ENCODE peak calls at places on chromosomes 5 and 9, in ten cellular contexts. One of them, this sample, is unnamed.

GRCh38 chr5:16812911-16813310 is 123.2 kb downstream of the MYO10 start:
- DNase-seq in ovary: peak; percentile 43
- DNase-seq in adipocyte: peak; percentile 20
- DNase-seq in foreskin fibroblast: no peak
- DNase-seq in RPMI7951: no peak
- DNase-seq in fibroblast of mammary gland: peak; percentile 33
- DNase-seq in NCI-H1092: no peak
- DNase-seq in AML-193: no peak
- DNase-seq in aorta: no peak
- DNase-seq in iPS-NIHi11: no peak
- DNase-seq in this sample: peak; percentile 44

GRCh38 chr5:133114933-133115310 is 63.1 kb downstream of the HSPA4 start:
- DNase-seq in ovary: no peak
- DNase-seq in adipocyte: no peak
- DNase-seq in foreskin fibroblast: no peak
- DNase-seq in RPMI7951: no peak
- DNase-seq in fibroblast of mammary gland: no peak
- DNase-seq in NCI-H1092: no peak
- DNase-seq in AML-193: no peak
- DNase-seq in aorta: no peak
- DNase-seq in iPS-NIHi11: no peak
- DNase-seq in this sample: no peak

GRCh38 chr5:36664762-36665161 is 58.4 kb downstream of the SLC1A3 start:
- DNase-seq in ovary: no peak
- DNase-seq in adipocyte: no peak
- DNase-seq in foreskin fibroblast: no peak
- DNase-seq in RPMI7951: peak; percentile 49
- DNase-seq in fibroblast of mammary gland: no peak
- DNase-seq in NCI-H1092: no peak
- DNase-seq in AML-193: no peak
- DNase-seq in aorta: no peak
- DNase-seq in iPS-NIHi11: peak; percentile 42
- DNase-seq in this sample: no peak

GRCh38 chr9:113395000-113395861 is 5.9 kb downstream of the ALAD start:
- DNase-seq in ovary: no peak
- DNase-seq in adipocyte: no peak
- DNase-seq in foreskin fibroblast: no peak
- DNase-seq in RPMI7951: no peak
- DNase-seq in fibroblast of mammary gland: no peak
- DNase-seq in NCI-H1092: no peak
- DNase-seq in AML-193: no peak
- DNase-seq in aorta: no peak
- DNase-seq in iPS-NIHi11: no peak
- DNase-seq in this sample: no peak

GRCh38 chr5:149845601-149846000 is 99.0 kb downstream of the PDE6A start:
- DNase-seq in ovary: no peak
- DNase-seq in adipocyte: no peak
- DNase-seq in foreskin fibroblast: no peak
- DNase-seq in RPMI7951: no peak
- DNase-seq in fibroblast of mammary gland: no peak
- DNase-seq in NCI-H1092: no peak
- DNase-seq in AML-193: no peak
- DNase-seq in aorta: no peak
- DNase-seq in iPS-NIHi11: no peak
- DNase-seq in this sample: no peak

GRCh38 chr5:92353107-92354030 is 970.3 kb upstream of the ARRDC3 start:
- DNase-seq in ovary: no peak
- DNase-seq in adipocyte: peak; percentile 61
- DNase-seq in foreskin fibroblast: peak; percentile 57
- DNase-seq in RPMI7951: no peak
- DNase-seq in fibroblast of mammary gland: peak; percentile 66
- DNase-seq in NCI-H1092: no peak
- DNase-seq in AML-193: no peak
- DNase-seq in aorta: no peak
- DNase-seq in iPS-NIHi11: no peak
- DNase-seq in this sample: peak; percentile 16

GRCh38 chr9:91532325-91532724 is 108.7 kb upstream of the NFIL3 start:
- DNase-seq in ovary: no peak
- DNase-seq in adipocyte: no peak
- DNase-seq in foreskin fibroblast: no peak
- DNase-seq in RPMI7951: no peak
- DNase-seq in fibroblast of mammary gland: peak; percentile 35
- DNase-seq in NCI-H1092: no peak
- DNase-seq in AML-193: no peak
- DNase-seq in aorta: no peak
- DNase-seq in iPS-NIHi11: no peak
- DNase-seq in this sample: no peak

GRCh38 chr9:136944094-136944518 is 432 bp downstream of the FBXW5 start:
- DNase-seq in ovary: no peak
- DNase-seq in adipocyte: peak; percentile 85
- DNase-seq in foreskin fibroblast: peak; percentile 68
- DNase-seq in RPMI7951: peak; percentile 66
- DNase-seq in fibroblast of mammary gland: peak; percentile 45
- DNase-seq in NCI-H1092: no peak
- DNase-seq in AML-193: peak; percentile 39
- DNase-seq in aorta: peak; percentile 86
- DNase-seq in iPS-NIHi11: no peak
- DNase-seq in this sample: no peak

GRCh38 chr5:60410427-60410826 is 289.5 kb downstream of the DEPDC1B start:
- DNase-seq in ovary: no peak
- DNase-seq in adipocyte: no peak
- DNase-seq in foreskin fibroblast: no peak
- DNase-seq in RPMI7951: no peak
- DNase-seq in fibroblast of mammary gland: peak; percentile 16
- DNase-seq in NCI-H1092: no peak
- DNase-seq in AML-193: no peak
- DNase-seq in aorta: no peak
- DNase-seq in iPS-NIHi11: no peak
- DNase-seq in this sample: peak; percentile 12

GRCh38 chr9:120942186-120943001 is 15.8 kb upstream of the TRAF1 start:
- DNase-seq in ovary: no peak
- DNase-seq in adipocyte: no peak
- DNase-seq in foreskin fibroblast: no peak
- DNase-seq in RPMI7951: no peak
- DNase-seq in fibroblast of mammary gland: no peak
- DNase-seq in NCI-H1092: no peak
- DNase-seq in AML-193: no peak
- DNase-seq in aorta: peak; percentile 64
- DNase-seq in iPS-NIHi11: peak; percentile 50
- DNase-seq in this sample: no peak

GRCh38 chr9:95429948-95430620 is 86.7 kb downstream of the PTCH1 start:
- DNase-seq in ovary: no peak
- DNase-seq in adipocyte: no peak
- DNase-seq in foreskin fibroblast: no peak
- DNase-seq in RPMI7951: no peak
- DNase-seq in fibroblast of mammary gland: no peak
- DNase-seq in NCI-H1092: no peak
- DNase-seq in AML-193: no peak
- DNase-seq in aorta: no peak
- DNase-seq in iPS-NIHi11: no peak
- DNase-seq in this sample: no peak

GRCh38 chr9:119307471-119307870 is 61.8 kb downstream of the BRINP1 start:
- DNase-seq in ovary: no peak
- DNase-seq in adipocyte: no peak
- DNase-seq in foreskin fibroblast: no peak
- DNase-seq in RPMI7951: no peak
- DNase-seq in fibroblast of mammary gland: no peak
- DNase-seq in NCI-H1092: no peak
- DNase-seq in AML-193: no peak
- DNase-seq in aorta: no peak
- DNase-seq in iPS-NIHi11: no peak
- DNase-seq in this sample: no peak

GRCh38 chr5:148011407-148012124 is 52.2 kb upstream of the SPINK5 start:
- DNase-seq in ovary: no peak
- DNase-seq in adipocyte: peak; percentile 57
- DNase-seq in foreskin fibroblast: peak; percentile 2
- DNase-seq in RPMI7951: peak; percentile 90
- DNase-seq in fibroblast of mammary gland: peak; percentile 87
- DNase-seq in NCI-H1092: no peak
- DNase-seq in AML-193: peak; percentile 21
- DNase-seq in aorta: no peak
- DNase-seq in iPS-NIHi11: no peak
- DNase-seq in this sample: peak; percentile 94

GRCh38 chr5:177607115-177607451 is 7.2 kb downstream of the B4GALT7 start:
- DNase-seq in ovary: no peak
- DNase-seq in adipocyte: no peak
- DNase-seq in foreskin fibroblast: no peak
- DNase-seq in RPMI7951: no peak
- DNase-seq in fibroblast of mammary gland: no peak
- DNase-seq in NCI-H1092: no peak
- DNase-seq in AML-193: no peak
- DNase-seq in aorta: no peak
- DNase-seq in iPS-NIHi11: no peak
- DNase-seq in this sample: no peak

GRCh38 chr9:107737987-107738743 is 248.6 kb upstream of the KLF4 start:
- DNase-seq in ovary: peak; percentile 71
- DNase-seq in adipocyte: peak; percentile 36
- DNase-seq in foreskin fibroblast: peak; percentile 92
- DNase-seq in RPMI7951: no peak
- DNase-seq in fibroblast of mammary gland: peak; percentile 98
- DNase-seq in NCI-H1092: peak; percentile 18
- DNase-seq in AML-193: no peak
- DNase-seq in aorta: peak; percentile 88
- DNase-seq in iPS-NIHi11: no peak
- DNase-seq in this sample: peak; percentile 76

GRCh38 chr9:85577353-85577952 is 164.3 kb downstream of the AGTPBP1 start:
- DNase-seq in ovary: no peak
- DNase-seq in adipocyte: peak; percentile 30
- DNase-seq in foreskin fibroblast: peak; percentile 1
- DNase-seq in RPMI7951: no peak
- DNase-seq in fibroblast of mammary gland: no peak
- DNase-seq in NCI-H1092: no peak
- DNase-seq in AML-193: no peak
- DNase-seq in aorta: no peak
- DNase-seq in iPS-NIHi11: no peak
- DNase-seq in this sample: no peak

GRCh38 chr9:108444400-108445358 is 411.1 kb downstream of the ACTL7B start:
- DNase-seq in ovary: no peak
- DNase-seq in adipocyte: peak; percentile 94
- DNase-seq in foreskin fibroblast: peak; percentile 95
- DNase-seq in RPMI7951: peak; percentile 85
- DNase-seq in fibroblast of mammary gland: peak; percentile 97
- DNase-seq in NCI-H1092: peak; percentile 84
- DNase-seq in AML-193: no peak
- DNase-seq in aorta: peak; percentile 68
- DNase-seq in iPS-NIHi11: peak; percentile 47
- DNase-seq in this sample: peak; percentile 39

GRCh38 chr9:114282926-114283325 is 40.0 kb upstream of the ORM1 start:
- DNase-seq in ovary: peak; percentile 14
- DNase-seq in adipocyte: peak; percentile 94
- DNase-seq in foreskin fibroblast: peak; percentile 86
- DNase-seq in RPMI7951: peak; percentile 95
- DNase-seq in fibroblast of mammary gland: peak; percentile 93
- DNase-seq in NCI-H1092: no peak
- DNase-seq in AML-193: no peak
- DNase-seq in aorta: peak; percentile 36
- DNase-seq in iPS-NIHi11: no peak
- DNase-seq in this sample: peak; percentile 94

GRCh38 chr9:27247756-27248155 is 49.2 kb downstream of the EQTN start:
- DNase-seq in ovary: no peak
- DNase-seq in adipocyte: peak; percentile 66
- DNase-seq in foreskin fibroblast: no peak
- DNase-seq in RPMI7951: peak; percentile 55
- DNase-seq in fibroblast of mammary gland: peak; percentile 56
- DNase-seq in NCI-H1092: peak; percentile 14
- DNase-seq in AML-193: peak; percentile 4
- DNase-seq in aorta: no peak
- DNase-seq in iPS-NIHi11: peak; percentile 80
- DNase-seq in this sample: peak; percentile 52

GRCh38 chr5:93598141-93598996 is 15.3 kb downstream of the NR2F1 start:
- DNase-seq in ovary: no peak
- DNase-seq in adipocyte: no peak
- DNase-seq in foreskin fibroblast: no peak
- DNase-seq in RPMI7951: no peak
- DNase-seq in fibroblast of mammary gland: no peak
- DNase-seq in NCI-H1092: no peak
- DNase-seq in AML-193: no peak
- DNase-seq in aorta: no peak
- DNase-seq in iPS-NIHi11: no peak
- DNase-seq in this sample: no peak

GRCh38 chr5:169081008-169081724 is 219.8 kb downstream of the SLIT3 start:
- DNase-seq in ovary: no peak
- DNase-seq in adipocyte: no peak
- DNase-seq in foreskin fibroblast: no peak
- DNase-seq in RPMI7951: no peak
- DNase-seq in fibroblast of mammary gland: no peak
- DNase-seq in NCI-H1092: no peak
- DNase-seq in AML-193: no peak
- DNase-seq in aorta: no peak
- DNase-seq in iPS-NIHi11: peak; percentile 52
- DNase-seq in this sample: no peak

GRCh38 chr5:177232761-177233160 is 70.8 kb downstream of the RAB24 start:
- DNase-seq in ovary: no peak
- DNase-seq in adipocyte: peak; percentile 41
- DNase-seq in foreskin fibroblast: peak; percentile 46
- DNase-seq in RPMI7951: peak; percentile 52
- DNase-seq in fibroblast of mammary gland: peak; percentile 66
- DNase-seq in NCI-H1092: no peak
- DNase-seq in AML-193: no peak
- DNase-seq in aorta: no peak
- DNase-seq in iPS-NIHi11: no peak
- DNase-seq in this sample: no peak

GRCh38 chr9:36738318-36738975 is 165.8 kb downstream of the MELK start:
- DNase-seq in ovary: peak; percentile 13
- DNase-seq in adipocyte: peak; percentile 7
- DNase-seq in foreskin fibroblast: no peak
- DNase-seq in RPMI7951: peak; percentile 47
- DNase-seq in fibroblast of mammary gland: peak; percentile 64
- DNase-seq in NCI-H1092: no peak
- DNase-seq in AML-193: no peak
- DNase-seq in aorta: no peak
- DNase-seq in iPS-NIHi11: no peak
- DNase-seq in this sample: peak; percentile 43

GRCh38 chr9:8436791-8437190 is 637.2 kb upstream of the DMAC1 start:
- DNase-seq in ovary: no peak
- DNase-seq in adipocyte: no peak
- DNase-seq in foreskin fibroblast: no peak
- DNase-seq in RPMI7951: no peak
- DNase-seq in fibroblast of mammary gland: no peak
- DNase-seq in NCI-H1092: no peak
- DNase-seq in AML-193: no peak
- DNase-seq in aorta: no peak
- DNase-seq in iPS-NIHi11: no peak
- DNase-seq in this sample: no peak

GRCh38 chr5:41794478-41794877 is 75.7 kb downstream of the OXCT1 start:
- DNase-seq in ovary: no peak
- DNase-seq in adipocyte: peak; percentile 95
- DNase-seq in foreskin fibroblast: peak; percentile 87
- DNase-seq in RPMI7951: peak; percentile 83
- DNase-seq in fibroblast of mammary gland: peak; percentile 95
- DNase-seq in NCI-H1092: no peak
- DNase-seq in AML-193: no peak
- DNase-seq in aorta: no peak
- DNase-seq in iPS-NIHi11: no peak
- DNase-seq in this sample: peak; percentile 75

GRCh38 chr9:69181908-69182353 is 7.9 kb downstream of the TJP2 start:
- DNase-seq in ovary: no peak
- DNase-seq in adipocyte: no peak
- DNase-seq in foreskin fibroblast: no peak
- DNase-seq in RPMI7951: no peak
- DNase-seq in fibroblast of mammary gland: no peak
- DNase-seq in NCI-H1092: no peak
- DNase-seq in AML-193: peak; percentile 38
- DNase-seq in aorta: no peak
- DNase-seq in iPS-NIHi11: no peak
- DNase-seq in this sample: no peak

GRCh38 chr9:99299214-99300102 is 77.4 kb downstream of the SEC61B start:
- DNase-seq in ovary: no peak
- DNase-seq in adipocyte: peak; percentile 74
- DNase-seq in foreskin fibroblast: peak; percentile 75
- DNase-seq in RPMI7951: peak; percentile 65
- DNase-seq in fibroblast of mammary gland: peak; percentile 77
- DNase-seq in NCI-H1092: no peak
- DNase-seq in AML-193: peak; percentile 8
- DNase-seq in aorta: no peak
- DNase-seq in iPS-NIHi11: no peak
- DNase-seq in this sample: peak; percentile 69

This sample was measured in H4.